ENCODE peak calls at places on chromosome 11, in nine cellular contexts. B is A172; Y is Right ventricle myocardium superior; P is GM19239; X is GM12865; K is COR-L47; F is skeletal muscle cell; H is activated CD4-positive, alpha-beta T cell treated with anti-CD3 and anti-CD28 coated beads, Interleukin-2, amount 10 ng/mL, durations not matched to agents 7 days and 5 days; L is NCI-H345. N is an unnamed sample.

GRCh38 chr11:33227578-33228261 is 29.5 kb upstream of the HIPK3 start:
- DNase-seq in H (no peak), F (peak), P (no peak), L (no peak), B (no peak), K (no peak), X (no peak), Y (no peak), N (peak)

GRCh38 chr11:76077575-76078150 is 128.6 kb downstream of the WNT11 start:
- DNase-seq in Y (no peak), K (no peak), P (no peak), B (no peak), X (no peak), L (no peak), H (no peak), F (no peak), N (no peak)

GRCh38 chr11:119694334-119694733 is 34.7 kb downstream of the NECTIN1 start:
- DNase-seq in F (no peak), X (peak), H (no peak), L (no peak), K (no peak), B (no peak), Y (no peak), P (no peak), N (no peak)

GRCh38 chr11:66489636-66490035 is 9.4 kb downstream of the DPP3 start:
- DNase-seq in P (no peak), B (peak), H (no peak), F (no peak), L (peak), X (no peak), Y (no peak), K (peak), N (no peak)

GRCh38 chr11:68574308-68574707 is 110.0 kb upstream of the GAL start:
- DNase-seq in L (no peak), B (no peak), Y (no peak), X (no peak), K (no peak), F (no peak), H (no peak), P (no peak), N (no peak)

GRCh38 chr11:44780940-44781631 is 54.3 kb downstream of the TSPAN18 start:
- DNase-seq in L (no peak), Y (peak), B (peak), F (no peak), P (no peak), H (no peak), X (no peak), K (no peak), N (no peak)

GRCh38 chr11:63226488-63227114 is 16.8 kb downstream of the SLC22A25 start:
- DNase-seq in B (no peak), H (no peak), X (no peak), K (no peak), P (no peak), L (no peak), Y (no peak), F (no peak), N (no peak)

GRCh38 chr11:35343033-35343598 is 76.2 kb downstream of the SLC1A2 start:
- DNase-seq in B (no peak), H (peak), Y (no peak), X (peak), L (no peak), K (no peak), P (no peak), F (no peak), N (no peak)

GRCh38 chr11:28910926-28911325 is 802.7 kb downstream of the METTL15 start:
- DNase-seq in B (no peak), P (no peak), H (no peak), L (no peak), K (no peak), F (peak), X (no peak), Y (no peak), N (peak)

GRCh38 chr11:105799728-105800462 is 190.0 kb downstream of the GRIA4 start:
- DNase-seq in X (no peak), B (no peak), L (no peak), K (peak), Y (no peak), H (no peak), P (no peak), F (no peak), N (no peak)

GRCh38 chr11:14075118-14075601 is 112.6 kb downstream of the SPON1 start:
- DNase-seq in K (no peak), X (no peak), P (no peak), B (peak), H (peak), Y (no peak), L (no peak), F (no peak), N (no peak)

GRCh38 chr11:8287297-8288070 is 23.8 kb upstream of the LMO1 start:
- DNase-seq in L (no peak), B (no peak), P (no peak), X (no peak), H (no peak), Y (no peak), K (no peak), F (no peak), N (no peak)

GRCh38 chr11:17692006-17692405 is 27.4 kb upstream of the MYOD1 start:
- DNase-seq in F (no peak), P (no peak), X (no peak), L (peak), Y (no peak), K (no peak), B (no peak), H (no peak), N (no peak)

GRCh38 chr11:80393210-80393609 is 952.4 kb upstream of the TENM4 start:
- DNase-seq in X (no peak), H (no peak), L (no peak), K (no peak), Y (no peak), P (no peak), B (no peak), F (no peak), N (no peak)

GRCh38 chr11:98835336-98835735 is 185.4 kb upstream of the CNTN5 start:
- DNase-seq in F (peak), K (no peak), Y (no peak), B (no peak), H (no peak), P (no peak), L (no peak), X (no peak), N (no peak)

GRCh38 chr11:25441432-25441831 is 890.5 kb upstream of the ANO3 start:
- DNase-seq in L (no peak), H (no peak), B (no peak), P (no peak), F (peak), X (no peak), Y (no peak), K (no peak), N (no peak)

N was measured in stromal cell of bone marrow.